ENCODE peak calls at places on chromosomes 1 and 21, in four cellular contexts. Z is K562, H is breast epithelium, T is IMR-90. J is an unnamed sample. For H3K4me1, the result is how much of the 10 kb centered on the place peaks cover.

GRCh38 chr1:84611091-84611490 is 36.9 kb upstream of the CTBS start:
- DNase-seq in Z (no peak), H (no peak), T (no peak), J (no peak)

GRCh38 chr1:100597069-100597741 is 59.3 kb downstream of the GPR88 start:
- DNase-seq in Z (no peak), H (no peak), T (peak), J (no peak)

GRCh38 chr1:234217316-234217840 is 155.9 kb upstream of the COA6 start:
- DNase-seq in Z (no peak), H (no peak), T (no peak), J (no peak)

GRCh38 chr21:40472026-40472425 is 374.9 kb downstream of the DSCAM start:
- DNase-seq in Z (no peak), H (no peak), T (no peak), J (no peak)

GRCh38 chr1:2350486-2350885 is 40.9 kb downstream of the MORN1 start:
- DNase-seq in Z (no peak), H (no peak), T (no peak), J (no peak)

GRCh38 chr1:10415211-10415930 is 14.9 kb upstream of the CENPS start:
- DNase-seq in Z (peak), H (no peak), T (peak), J (peak)

GRCh38 chr1:24966121-24966723 is 36.1 kb upstream of the RUNX3 start:
- DNase-seq in Z (no peak), H (no peak), T (no peak), J (no peak)

GRCh38 chr1:235759336-235759735 is 107.4 kb downstream of the LYST start:
- DNase-seq in Z (no peak), H (no peak), T (no peak), J (no peak)

GRCh38 chr1:85411567-85412312 is 53.2 kb downstream of the DDAH1 start:
- DNase-seq in Z (no peak), H (no peak), T (no peak), J (no peak)

GRCh38 chr1:74426208-74426932 is 86.0 kb downstream of the LRRC53 start:
- DNase-seq in Z (peak), H (no peak), T (peak), J (no peak)

GRCh38 chr1:89608627-89609338 is 24.1 kb upstream of the LRRC8C start:
- DNase-seq in Z (no peak), H (no peak), T (no peak), J (no peak)

GRCh38 chr1:156781585-156782186 is 14.4 kb downstream of the PRCC start:
- DNase-seq in Z (no peak), H (no peak), T (peak), J (no peak)

GRCh38 chr1:16112558-16113555 is 39.4 kb upstream of the FAM131C start:
- DNase-seq in Z (no peak), H (no peak), T (no peak), J (no peak)

GRCh38 chr1:203048555-203049051 is 22.3 kb downstream of the PPFIA4 start:
- DNase-seq in Z (peak), H (no peak), T (no peak), J (no peak)

GRCh38 chr1:244046907-244047738 is 4.0 kb upstream of the ZBTB18 start:
- DNase-seq in Z (peak), H (no peak), T (peak), J (no peak)

GRCh38 chr1:247639381-247639981 is 34.1 kb downstream of the OR2G3 start:
- DNase-seq in Z (peak), H (peak), T (peak), J (peak)

GRCh38 chr1:89545264-89546038 is 20.8 kb downstream of the LRRC8B start:
- DNase-seq in Z (peak), H (no peak), T (peak), J (no peak)

GRCh38 chr1:152050886-152051764 is 14.3 kb upstream of the S100A11 start:
- DNase-seq in Z (peak), H (no peak), T (peak), J (no peak)

GRCh38 chr1:220040028-220040596 is 6.2 kb downstream of the EPRS1 start:
- DNase-seq in Z (no peak), H (no peak), T (no peak), J (no peak)

GRCh38 chr21:29084372-29084771 is 10.9 kb upstream of the CCT8 start:
- DNase-seq in Z (no peak), H (no peak), T (no peak), J (no peak)

GRCh38 chr1:165686121-165686970 is 12.0 kb downstream of the ALDH9A1 start:
- DNase-seq in Z (peak), H (no peak), T (no peak), J (no peak)

GRCh38 chr1:109785446-109786106 is 21.9 kb upstream of the EPS8L3 start:
- DNase-seq in Z (no peak), H (no peak), T (no peak), J (no peak)

GRCh38 chr21:42251654-42252053 is 32.7 kb downstream of the ABCG1 start:
- DNase-seq in Z (no peak), H (no peak), T (no peak), J (no peak)

GRCh38 chr1:23521588-23521987 is 9.4 kb downstream of the E2F2 start:
- DNase-seq in Z (peak), H (no peak), T (no peak), J (no peak)

GRCh38 chr1:155871390-155871789 is 12.0 kb downstream of the SYT11 start:
- DNase-seq in Z (no peak), H (no peak), T (peak), J (no peak)

GRCh38 chr21:46544003-46544402 is 60.9 kb downstream of the S100B start:
- DNase-seq in Z (no peak), H (no peak), T (no peak), J (no peak)

GRCh38 chr21:41673596-41674335 is 93.1 kb downstream of the RIPK4 start:
- DNase-seq in Z (no peak), H (no peak), T (no peak), J (no peak)

GRCh38 chr1:71026093-71026492 is 21.5 kb downstream of the PTGER3 start:
- DNase-seq in Z (no peak), H (no peak), T (no peak), J (no peak)

GRCh38 chr1:155080250-155081228 is 1.9 kb downstream of the EFNA3 start:
- DNase-seq in Z (peak), H (no peak), T (no peak), J (no peak)

GRCh38 chr1:9129391-9130041 is 614 bp upstream of the GPR157 start:
- DNase-seq in Z (peak), H (peak), T (no peak), J (peak)

DNA sequence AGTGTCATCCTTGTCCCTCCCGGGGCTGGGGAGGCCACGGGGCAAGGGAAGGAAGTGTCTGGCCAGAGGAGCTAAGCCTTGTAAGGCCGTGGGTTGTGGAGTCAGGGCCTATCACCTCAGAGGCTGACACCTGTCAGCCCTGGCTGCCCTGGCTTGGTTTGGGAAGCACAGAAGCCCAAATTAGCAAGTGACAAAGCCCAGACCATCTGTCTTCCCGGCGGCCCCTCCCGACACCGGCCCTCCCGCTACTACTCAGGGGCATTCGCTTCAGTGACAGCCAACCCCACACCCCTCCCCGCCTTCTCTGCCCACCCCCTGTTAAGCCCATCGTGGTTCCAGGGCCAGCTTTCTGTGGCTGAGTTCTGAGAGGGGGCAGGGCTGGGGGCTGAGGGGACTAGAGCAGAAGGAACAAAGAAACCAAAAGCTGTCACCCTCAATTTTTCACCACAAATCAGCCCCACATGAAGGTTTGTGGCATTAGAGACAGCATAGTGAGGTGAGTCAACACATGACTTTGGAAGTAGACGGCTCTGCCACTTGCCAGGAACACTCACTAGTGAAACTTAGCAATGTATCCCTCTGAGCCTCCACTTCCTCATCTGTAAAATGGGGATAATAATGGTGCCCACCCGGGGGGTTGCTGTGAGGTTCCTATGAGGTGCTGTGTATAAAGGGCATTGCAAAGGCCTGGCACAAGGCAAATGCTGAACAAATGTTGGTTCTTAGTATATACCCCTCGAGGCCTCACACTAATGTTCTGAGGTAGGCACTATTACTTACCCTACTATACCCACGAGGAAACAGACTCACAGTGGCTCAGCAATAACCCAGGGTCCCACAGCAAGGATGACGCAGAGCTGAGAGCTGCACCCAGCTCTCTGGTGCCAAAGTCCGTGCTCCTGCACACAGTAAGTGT is 5.1 kb upstream of the TNNI1 start:
- DNase-seq in Z (no peak), H (no peak), T (no peak), J (peak)
- H3K4me1 ChIP-seq in Z (under half), H (under half), T (under half), J (half or more)

DNA sequence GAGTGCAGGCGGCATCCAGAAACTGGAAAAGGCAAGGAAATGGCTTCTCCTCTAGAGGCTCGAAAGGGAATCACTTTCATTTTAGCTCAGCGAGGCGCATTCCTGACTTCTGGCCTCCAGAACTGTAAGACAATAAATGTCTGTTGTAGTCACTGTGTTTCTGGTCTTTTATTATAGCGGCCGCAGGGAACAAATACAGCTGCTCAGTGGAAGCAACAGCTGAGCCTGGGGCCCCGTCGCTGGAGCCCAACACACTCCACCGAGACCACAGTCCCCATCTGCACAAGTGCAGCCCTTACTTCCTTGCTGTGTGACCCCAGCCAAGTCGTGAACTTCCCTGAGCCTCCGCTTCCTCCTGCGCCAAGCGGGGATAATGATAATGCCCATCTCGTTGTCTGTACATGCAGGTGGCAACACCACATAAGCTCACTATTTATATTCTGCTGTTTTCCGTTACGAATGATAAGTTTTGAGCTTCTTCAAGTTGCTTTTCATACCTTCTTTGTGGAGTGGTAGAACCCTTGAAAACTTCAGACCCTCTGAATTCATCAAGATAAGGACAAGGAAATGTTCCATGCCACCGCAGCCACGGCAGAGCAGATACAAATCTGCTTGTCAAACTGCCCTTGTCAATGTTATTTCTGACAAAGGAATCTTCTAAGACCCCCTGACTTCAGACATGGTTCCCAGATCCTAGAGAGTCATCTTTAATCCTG is 3.2 kb upstream of the LAPTM5 start:
- DNase-seq in Z (no peak), H (no peak), T (no peak), J (no peak)
- H3K4me1 ChIP-seq in Z (half or more), H (under half), T (under half), J (under half)

GRCh38 chr1:55670331-55671082 is 455.3 kb upstream of the USP24 start:
- DNase-seq in Z (no peak), H (no peak), T (peak), J (no peak)

GRCh38 chr1:55673416-55673815 is 458.3 kb upstream of the USP24 start:
- DNase-seq in Z (no peak), H (no peak), T (no peak), J (no peak)

GRCh38 chr1:55669308-55669707 is 454.1 kb upstream of the USP24 start:
- DNase-seq in Z (no peak), H (no peak), T (peak), J (no peak)
- H3K4me1 ChIP-seq in Z (under half), H (under half), T (under half), J (under half)

DNA sequence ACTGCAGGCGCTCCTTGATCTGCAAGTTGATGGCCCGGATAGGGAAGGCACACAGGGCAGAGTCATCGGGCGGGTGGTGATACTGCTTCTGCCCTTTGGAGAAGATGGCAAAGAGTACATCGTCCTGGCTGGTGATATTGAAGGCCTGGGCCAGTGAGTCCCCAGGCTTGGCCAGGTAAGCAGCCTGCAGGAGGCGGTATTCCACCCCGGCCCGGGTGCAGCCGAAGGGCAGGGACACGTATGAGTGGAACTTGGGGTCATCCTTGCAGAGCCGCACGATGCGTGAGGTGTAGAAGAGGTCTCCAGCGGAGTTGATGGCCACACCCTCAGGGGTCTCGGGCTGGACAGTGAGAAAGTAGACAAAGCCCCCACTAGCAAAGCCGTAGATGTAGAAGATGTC is 27.4 kb downstream of the PLXNA2 start:
- DNase-seq in Z (no peak), H (no peak), T (no peak), J (no peak)
- H3K4me1 ChIP-seq in Z (half or more), H (under half), T (under half), J (half or more)

GRCh38 chr1:201489656-201490261 is 17.2 kb downstream of the CSRP1 start:
- DNase-seq in Z (no peak), H (no peak), T (no peak), J (no peak)
- H3K4me1 ChIP-seq in Z (under half), H (half or more), T (half or more), J (under half)

GRCh38 chr1:51512120-51512519 is 6.9 kb downstream of the EPS15 start:
- DNase-seq in Z (no peak), H (no peak), T (no peak), J (no peak)
- H3K4me1 ChIP-seq in Z (under half), H (under half), T (under half), J (half or more)